ENCODE peak calls at places on chromosomes 6 and 20, in six cellular contexts. O is MV-4-11, V is NCI-H69, N is T-helper 2 cell, X is C1 segment of cervical spinal cord, K is SHP77. U is an unnamed sample.

GRCh38 chr6:66605011-66605410 is 898.0 kb upstream of the EYS start:
- DNase-seq in O (no peak), V (no peak), N (no peak), X (no peak), K (no peak), U (no peak)

GRCh38 chr20:18252597-18253451 is 35.5 kb upstream of the ZNF133 start:
- DNase-seq in O (no peak), V (no peak), N (no peak), X (no peak), K (no peak), U (no peak)

GRCh38 chr6:151442359-151442758 is 9.6 kb downstream of the RMND1 start:
- DNase-seq in O (no peak), V (no peak), N (no peak), X (no peak), K (no peak), U (no peak)

GRCh38 chr6:11050735-11051134 is 6.6 kb upstream of the ELOVL2 start:
- DNase-seq in O (peak; percentile 48), V (no peak), N (no peak), X (no peak), K (no peak), U (no peak)

GRCh38 chr20:46400253-46400652 is 6.2 kb downstream of the ELMO2 start:
- DNase-seq in O (peak; percentile 89), V (no peak), N (no peak), X (no peak), K (no peak), U (no peak)

GRCh38 chr6:3794092-3794491 is 42.6 kb upstream of the PXDC1 start:
- DNase-seq in O (peak; percentile 49), V (no peak), N (no peak), X (no peak), K (no peak), U (no peak)

GRCh38 chr6:36505744-36506534 is 41.3 kb downstream of the STK38 start:
- DNase-seq in O (no peak), V (no peak), N (no peak), X (no peak), K (no peak), U (no peak)

GRCh38 chr6:143745160-143746133 is 67.7 kb downstream of the PHACTR2 start:
- DNase-seq in O (no peak), V (peak; percentile 85), N (no peak), X (no peak), K (peak; percentile 30), U (no peak)

GRCh38 chr6:22888147-22888831 is 318.9 kb downstream of the HDGFL1 start:
- DNase-seq in O (no peak), V (peak; percentile 74), N (no peak), X (no peak), K (peak; percentile 42), U (no peak)

GRCh38 chr20:18288748-18289705 is 700 bp downstream of the ZNF133 start:
- DNase-seq in O (no peak), V (peak; percentile 50), N (no peak), X (no peak), K (no peak), U (no peak)

GRCh38 chr6:56357616-56358373 is 110.4 kb upstream of the COL21A1 start:
- DNase-seq in O (no peak), V (no peak), N (no peak), X (no peak), K (no peak), U (no peak)

GRCh38 chr20:62355527-62356142 is 11.5 kb downstream of the LAMA5 start:
- DNase-seq in O (no peak), V (peak; percentile 66), N (no peak), X (no peak), K (peak; percentile 72), U (no peak)

GRCh38 chr6:27772261-27773001 is 139.8 kb downstream of the OR2B2 start:
- DNase-seq in O (peak; percentile 90), V (peak; percentile 91), N (peak; percentile 79), X (no peak), K (peak; percentile 71), U (peak; percentile 80)

GRCh38 chr6:34146801-34147592 is 1.1 kb upstream of the GRM4 start:
- DNase-seq in O (no peak), V (peak; percentile 53), N (no peak), X (no peak), K (no peak), U (no peak)

GRCh38 chr6:146892613-146893401 is 294.0 kb downstream of the ADGB start:
- DNase-seq in O (peak; percentile 88), V (no peak), N (no peak), X (no peak), K (no peak), U (no peak)

GRCh38 chr6:70738028-70738427 is 70.3 kb downstream of the SMAP1 start:
- DNase-seq in O (no peak), V (no peak), N (no peak), X (no peak), K (no peak), U (no peak)

GRCh38 chr6:150324044-150324443 is 44.8 kb upstream of the IYD start:
- DNase-seq in O (peak; percentile 58), V (peak; percentile 41), N (no peak), X (no peak), K (no peak), U (no peak)

GRCh38 chr20:6920991-6921613 is 153.6 kb downstream of the BMP2 start:
- DNase-seq in O (no peak), V (peak; percentile 92), N (no peak), X (no peak), K (no peak), U (no peak)

GRCh38 chr6:97282238-97282725 is 734 bp downstream of the MMS22L start:
- DNase-seq in O (peak; percentile 3), V (peak; percentile 63), N (no peak), X (no peak), K (no peak), U (no peak)

GRCh38 chr6:36252005-36252404 is 17.9 kb upstream of the PNPLA1 start:
- DNase-seq in O (no peak), V (no peak), N (no peak), X (no peak), K (no peak), U (no peak)

GRCh38 chr6:157669747-157670216 is 153.3 kb upstream of the SNX9 start:
- DNase-seq in O (peak; percentile 11), V (peak; percentile 74), N (no peak), X (no peak), K (no peak), U (no peak)

GRCh38 chr6:22041797-22042489 is 254.9 kb downstream of the PRL start:
- DNase-seq in O (no peak), V (no peak), N (no peak), X (no peak), K (no peak), U (no peak)

GRCh38 chr6:13360671-13361540 is 32.6 kb upstream of the TBC1D7 start:
- DNase-seq in O (peak; percentile 88), V (no peak), N (no peak), X (no peak), K (no peak), U (no peak)

GRCh38 chr20:63898882-63899558 is 4.1 kb downstream of the DNAJC5 start:
- DNase-seq in O (peak; percentile 90), V (no peak), N (no peak), X (no peak), K (no peak), U (no peak)

GRCh38 chr20:58006346-58007316 is 221.8 kb downstream of the ANKRD60 start:
- DNase-seq in O (no peak), V (no peak), N (no peak), X (no peak), K (no peak), U (no peak)

GRCh38 chr20:11271319-11271718 is 597.5 kb upstream of the JAG1 start:
- DNase-seq in O (no peak), V (peak; percentile 53), N (no peak), X (no peak), K (no peak), U (no peak)

GRCh38 chr6:44514085-44514484 is 126.6 kb downstream of the CDC5L start:
- DNase-seq in O (no peak), V (no peak), N (no peak), X (no peak), K (no peak), U (no peak)

GRCh38 chr6:106108129-106108528 is 22.0 kb downstream of the PRDM1 start:
- DNase-seq in O (no peak), V (no peak), N (no peak), X (no peak), K (no peak), U (no peak)

GRCh38 chr6:141169419-141169818 is 963.3 kb upstream of the GJE1 start:
- DNase-seq in O (no peak), V (peak; percentile 81), N (no peak), X (no peak), K (no peak), U (no peak)

GRCh38 chr20:50273601-50274491 is 83.2 kb downstream of the CEBPB start:
- DNase-seq in O (no peak), V (no peak), N (no peak), X (no peak), K (no peak), U (no peak)

GRCh38 chr20:2874456-2874855 is 1.2 kb downstream of the PTPRA start:
- DNase-seq in O (no peak), V (peak; percentile 28), N (no peak), X (no peak), K (peak; percentile 12), U (no peak)

GRCh38 chr6:138970159-138970558 is 17.9 kb downstream of the REPS1 start:
- DNase-seq in O (peak; percentile 25), V (no peak), N (no peak), X (no peak), K (no peak), U (no peak)

GRCh38 chr6:12296255-12296573 is 6.1 kb downstream of the EDN1 start:
- DNase-seq in O (no peak), V (no peak), N (no peak), X (no peak), K (no peak), U (no peak)

GRCh38 chr20:61744691-61745396 is 320.8 kb downstream of the TAF4 start:
- DNase-seq in O (no peak), V (no peak), N (no peak), X (no peak), K (no peak), U (no peak)

GRCh38 chr20:63241272-63241671 is 5.6 kb downstream of the BIRC7 start:
- DNase-seq in O (no peak), V (peak; percentile 6), N (no peak), X (no peak), K (no peak), U (no peak)

GRCh38 chr6:21767891-21768659 is 174.5 kb downstream of the SOX4 start:
- DNase-seq in O (peak; percentile 30), V (no peak), N (no peak), X (no peak), K (no peak), U (no peak)

GRCh38 chr6:138086573-138087196 is 20.5 kb downstream of the PERP start:
- DNase-seq in O (no peak), V (peak; percentile 98), N (no peak), X (no peak), K (peak; percentile 93), U (no peak)